ENCODE peak calls at places on chromosome X, in five cellular contexts. One of them, this sample, is unnamed.
A peak's percentile ranks its signal among the peaks of the same experiment; 100 is the strongest.

GRCh38 chrX:12999422-12999821 is 24.5 kb downstream of the TMSB4X start:
- DNase-seq in SK-N-SH: no peak
- DNase-seq in stomach: no peak
- DNase-seq in tibial nerve: no peak
- DNase-seq in A549: no peak
- DNase-seq in this sample: no peak

GRCh38 chrX:11647048-11647650 is 18.6 kb downstream of the ARHGAP6 start:
- DNase-seq in A549: no peak
- DNase-seq in SK-N-SH: no peak
- DNase-seq in stomach: no peak
- DNase-seq in tibial nerve: no peak
- DNase-seq in this sample: no peak

GRCh38 chrX:70979136-70979762 is 48.4 kb upstream of the SLC7A3 start:
- DNase-seq in SK-N-SH: peak; percentile 4
- DNase-seq in A549: peak; percentile 42
- DNase-seq in tibial nerve: no peak
- DNase-seq in stomach: no peak
- DNase-seq in this sample: no peak

GRCh38 chrX:137195991-137196390 is 162.2 kb upstream of the GPR101 start:
- DNase-seq in SK-N-SH: no peak
- DNase-seq in tibial nerve: no peak
- DNase-seq in A549: no peak
- DNase-seq in stomach: no peak
- DNase-seq in this sample: no peak

GRCh38 chrX:75276666-75277065 is 2.8 kb downstream of the UPRT start:
- DNase-seq in stomach: no peak
- DNase-seq in SK-N-SH: no peak
- DNase-seq in A549: no peak
- DNase-seq in tibial nerve: no peak
- DNase-seq in this sample: no peak

GRCh38 chrX:1614927-1615326 is at the start of gene ASMT:
- DNase-seq in SK-N-SH: no peak
- DNase-seq in A549: no peak
- DNase-seq in tibial nerve: no peak
- DNase-seq in stomach: no peak
- DNase-seq in this sample: no peak

GRCh38 chrX:3449287-3449686 is 102.8 kb upstream of the MXRA5 start:
- DNase-seq in stomach: no peak
- DNase-seq in A549: no peak
- DNase-seq in tibial nerve: no peak
- DNase-seq in SK-N-SH: no peak
- DNase-seq in this sample: no peak

GRCh38 chrX:41634284-41634683 is 54.5 kb upstream of the GPR34 start:
- DNase-seq in SK-N-SH: no peak
- DNase-seq in tibial nerve: no peak
- DNase-seq in stomach: no peak
- DNase-seq in A549: no peak
- DNase-seq in this sample: no peak

GRCh38 chrX:118974088-118974907 is at the start of gene LONRF3:
- DNase-seq in stomach: peak; percentile 73
- DNase-seq in tibial nerve: peak; percentile 72
- DNase-seq in SK-N-SH: peak; percentile 39
- DNase-seq in A549: peak; percentile 60
- DNase-seq in this sample: peak; percentile 79

GRCh38 chrX:110853610-110854009 is 58.0 kb upstream of the CHRDL1 start:
- DNase-seq in stomach: no peak
- DNase-seq in A549: peak; percentile 5
- DNase-seq in SK-N-SH: peak; percentile 20
- DNase-seq in tibial nerve: peak; percentile 12
- DNase-seq in this sample: no peak

GRCh38 chrX:50082741-50083140 is 118.1 kb downstream of the AKAP4 start:
- DNase-seq in stomach: no peak
- DNase-seq in SK-N-SH: no peak
- DNase-seq in A549: no peak
- DNase-seq in tibial nerve: no peak
- DNase-seq in this sample: no peak

GRCh38 chrX:50075630-50076349 is 125.0 kb downstream of the AKAP4 start:
- DNase-seq in A549: no peak
- DNase-seq in tibial nerve: no peak
- DNase-seq in SK-N-SH: no peak
- DNase-seq in stomach: no peak
- DNase-seq in this sample: no peak

DNA sequence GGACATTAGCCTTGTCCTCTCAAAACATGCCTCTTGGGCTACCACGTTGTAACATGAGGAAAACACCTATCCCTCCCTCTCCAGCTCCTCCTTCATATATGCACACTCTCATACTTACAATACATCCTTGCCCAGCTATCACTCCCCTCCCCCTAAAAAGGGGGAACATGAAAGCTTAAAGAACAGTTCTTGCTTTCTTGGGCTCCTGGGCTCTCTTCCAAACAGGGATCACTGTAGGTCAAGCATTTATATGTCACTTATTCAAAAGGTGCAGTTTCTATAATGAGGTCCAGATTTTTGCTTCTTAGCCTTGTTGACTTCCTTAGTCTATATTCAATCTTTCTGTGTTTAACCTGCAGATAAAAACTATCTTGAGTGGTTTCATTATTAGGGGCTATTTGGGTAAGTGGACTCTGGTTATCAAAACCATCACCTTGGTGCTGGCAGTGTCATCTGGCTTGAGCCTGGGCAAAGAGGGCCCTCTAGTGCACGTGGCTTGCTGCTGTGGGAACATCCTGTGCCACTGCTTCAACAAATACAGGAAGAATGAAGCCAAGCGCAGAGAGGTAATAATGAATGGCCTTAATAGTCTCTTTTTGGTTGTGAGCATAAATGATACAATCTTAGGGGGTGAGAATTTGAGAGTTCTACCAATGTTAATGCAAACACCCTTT is 119.4 kb downstream of the AKAP4 start:
- DNase-seq in A549: peak; percentile 37
- DNase-seq in tibial nerve: no peak
- DNase-seq in SK-N-SH: peak; percentile 27
- DNase-seq in stomach: peak; percentile 54
- DNase-seq in this sample: peak; percentile 27
- TF ChIP-seq CTCF in A549: peak; percentile 32
- TF ChIP-seq CTCF in tibial nerve: no peak
- TF ChIP-seq CTCF in SK-N-SH: peak; percentile 45
- TF ChIP-seq CTCF in stomach: no peak
- TF ChIP-seq CTCF in this sample: peak; percentile 18

GRCh38 chrX:38919202-38919601 is 117.9 kb downstream of the MID1IP1 start:
- DNase-seq in tibial nerve: no peak
- DNase-seq in SK-N-SH: no peak
- DNase-seq in stomach: no peak
- DNase-seq in A549: no peak
- DNase-seq in this sample: no peak

GRCh38 chrX:38919853-38920528 is 118.7 kb downstream of the MID1IP1 start:
- DNase-seq in tibial nerve: no peak
- DNase-seq in SK-N-SH: no peak
- DNase-seq in A549: no peak
- DNase-seq in stomach: no peak
- DNase-seq in this sample: no peak

GRCh38 chrX:38917954-38918353 is 116.7 kb downstream of the MID1IP1 start:
- DNase-seq in SK-N-SH: no peak
- DNase-seq in tibial nerve: no peak
- DNase-seq in A549: no peak
- DNase-seq in stomach: no peak
- DNase-seq in this sample: no peak

GRCh38 chrX:38927592-38927991 is 126.3 kb downstream of the MID1IP1 start:
- DNase-seq in A549: no peak
- DNase-seq in tibial nerve: no peak
- DNase-seq in SK-N-SH: no peak
- DNase-seq in stomach: no peak
- DNase-seq in this sample: no peak

GRCh38 chrX:38923451-38923969 is 122.3 kb downstream of the MID1IP1 start:
- DNase-seq in A549: no peak
- DNase-seq in tibial nerve: no peak
- DNase-seq in SK-N-SH: no peak
- DNase-seq in stomach: no peak
- DNase-seq in this sample: no peak
- TF ChIP-seq EP300 in A549: no peak
- TF ChIP-seq EP300 in tibial nerve: no peak
- TF ChIP-seq EP300 in SK-N-SH: no peak
- TF ChIP-seq EP300 in stomach: no peak
- TF ChIP-seq EP300 in this sample: no peak

GRCh38 chrX:51803833-51804232 is 60.6 kb downstream of the GSPT2 start:
- DNase-seq in stomach: no peak
- DNase-seq in SK-N-SH: no peak
- DNase-seq in A549: no peak
- DNase-seq in tibial nerve: no peak
- DNase-seq in this sample: no peak

GRCh38 chrX:51802917-51803688 is 59.9 kb downstream of the GSPT2 start:
- DNase-seq in SK-N-SH: peak; percentile 53
- DNase-seq in tibial nerve: no peak
- DNase-seq in stomach: peak; percentile 57
- DNase-seq in A549: peak; percentile 86
- DNase-seq in this sample: peak; percentile 69

DNA sequence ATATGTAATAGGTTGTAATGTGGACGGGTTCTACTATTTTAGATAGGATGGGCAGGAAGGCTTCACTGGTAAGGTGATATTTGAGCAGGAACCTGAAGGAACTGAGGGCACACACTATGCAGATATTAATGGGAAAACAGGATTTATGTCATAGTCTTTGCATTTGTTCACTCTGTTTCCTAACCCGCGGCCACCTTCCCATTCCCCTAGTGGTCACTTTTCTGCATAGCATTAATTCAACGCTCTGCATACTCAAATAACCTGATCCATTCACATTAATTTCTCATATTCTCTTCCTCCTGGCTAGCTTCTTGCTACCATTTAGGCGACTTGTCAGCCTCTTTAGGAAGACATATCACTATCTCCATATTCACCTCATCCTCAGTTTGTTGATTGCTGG is 61.5 kb downstream of the GSPT2 start:
- DNase-seq in tibial nerve: no peak
- DNase-seq in stomach: no peak
- DNase-seq in A549: peak; percentile 9
- DNase-seq in SK-N-SH: no peak
- DNase-seq in this sample: no peak
- H3K4me3 ChIP-seq in tibial nerve: no peak overlapping the region
- H3K4me3 ChIP-seq in stomach: no peak overlapping the region
- H3K4me3 ChIP-seq in A549: no peak overlapping the region
- H3K4me3 ChIP-seq in SK-N-SH: no peak overlapping the region
- H3K4me3 ChIP-seq in this sample: no peak overlapping the region

DNA sequence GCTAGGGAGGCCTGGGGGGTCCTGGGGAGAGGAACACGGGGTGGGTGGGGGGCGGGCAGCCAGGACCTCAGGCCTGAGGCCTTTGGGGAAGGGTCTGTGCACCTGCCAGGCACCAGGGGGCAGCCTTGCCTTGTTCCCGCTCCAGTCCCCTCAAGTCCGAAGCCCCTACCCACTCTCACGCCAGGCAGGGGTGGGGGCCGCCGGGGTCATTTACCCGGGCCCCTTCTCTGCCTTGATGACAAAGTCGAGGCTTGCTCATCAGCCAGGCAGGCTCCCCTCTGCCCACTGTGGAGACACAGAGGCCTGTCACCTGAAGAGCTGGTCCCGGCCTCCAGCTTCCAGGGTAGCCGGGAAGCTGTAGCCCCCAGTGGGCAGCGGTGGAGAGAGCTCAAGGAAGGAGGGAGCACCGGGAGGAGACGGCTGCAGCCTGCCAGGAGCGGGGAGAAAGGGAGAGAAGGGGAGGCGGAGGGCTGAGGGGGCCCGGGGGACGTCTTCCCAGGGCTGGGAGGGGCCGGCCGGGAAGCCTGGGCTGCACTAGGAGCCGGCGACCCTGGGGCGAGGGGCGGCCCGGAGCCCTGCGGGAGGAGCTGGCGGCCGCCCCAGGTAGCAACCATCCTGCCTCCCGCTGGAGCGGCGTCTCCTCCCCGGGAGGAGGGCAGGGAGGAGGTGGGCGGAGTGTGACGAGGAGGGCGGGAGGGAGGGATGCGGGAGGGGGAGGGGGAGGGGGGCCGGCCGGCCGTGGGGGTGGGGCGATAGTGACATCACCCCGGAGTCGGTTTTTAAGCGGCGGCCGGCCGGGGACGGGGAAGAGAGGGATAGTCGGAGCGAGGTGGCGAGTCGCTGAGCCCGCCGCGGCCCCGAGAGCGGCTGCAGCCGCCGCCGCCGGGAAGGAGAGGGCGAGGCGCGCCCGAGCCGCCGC is at the start of gene SLC6A8:
- DNase-seq in tibial nerve: peak; percentile 55
- DNase-seq in A549: peak; percentile 67
- DNase-seq in stomach: peak; percentile 74
- DNase-seq in SK-N-SH: peak; percentile 87
- DNase-seq in this sample: peak; percentile 71
- TF ChIP-seq CTCF in tibial nerve: peak; percentile 28
- TF ChIP-seq CTCF in A549: peak; percentile 23
- TF ChIP-seq CTCF in stomach: no peak
- TF ChIP-seq CTCF in SK-N-SH: peak; percentile 30
- TF ChIP-seq CTCF in this sample: peak; percentile 16

DNA sequence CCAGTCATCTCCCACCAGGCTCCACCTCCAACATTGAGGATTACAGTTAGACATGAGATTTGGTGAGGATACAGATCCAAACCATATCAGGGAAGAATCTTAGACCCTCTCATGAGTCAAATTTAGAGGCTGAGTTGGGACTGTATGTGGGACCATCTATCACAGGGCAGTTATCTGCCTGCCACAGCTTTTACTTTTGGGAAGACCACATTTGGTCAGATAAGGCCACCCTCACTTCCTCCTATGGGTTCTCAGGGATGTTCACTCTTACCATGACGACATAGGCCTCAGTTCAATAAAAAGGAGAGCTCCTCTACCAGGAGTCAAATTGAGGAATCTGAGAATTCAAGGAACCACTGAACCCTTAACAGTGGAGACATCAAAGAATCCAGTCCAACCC is 2.1 kb downstream of the MAGEB2 start:
- DNase-seq in stomach: no peak
- DNase-seq in tibial nerve: no peak
- DNase-seq in SK-N-SH: no peak
- DNase-seq in A549: no peak
- DNase-seq in this sample: no peak
- TF ChIP-seq EP300 in stomach: no peak
- TF ChIP-seq EP300 in tibial nerve: no peak
- TF ChIP-seq EP300 in SK-N-SH: no peak
- TF ChIP-seq EP300 in A549: no peak
- TF ChIP-seq EP300 in this sample: no peak

This sample was measured in transverse colon.